ENCODE peak calls at places on chromosomes 12 and 14, in seven cellular contexts. One of them, this sample, is unnamed.
A peak's percentile ranks its signal among the peaks of the same experiment; 100 is the strongest.

GRCh38 chr12:70853326-70853725 is 67.2 kb downstream of the PTPRR start:
- DNase-seq in hepatic stellate cell: no peak
- DNase-seq in nephron progenitor cell: no peak
- DNase-seq in HepG2: peak; percentile 2
- DNase-seq in activated naive CD8-positive, alpha-beta T cell treated with anti-CD3 and anti-CD28 coated beads, Interleukin-2, amount 50 U/mL, for 24 hours: no peak
- DNase-seq in mesenchymal stem cell: peak; percentile 29
- DNase-seq in stimulated activated naive CD4-positive, alpha-beta T cell: no peak
- DNase-seq in this sample: no peak

GRCh38 chr12:123134265-123134664 is 16.6 kb downstream of the PITPNM2 start:
- DNase-seq in activated naive CD8-positive, alpha-beta T cell treated with anti-CD3 and anti-CD28 coated beads, Interleukin-2, amount 50 U/mL, for 24 hours: no peak
- DNase-seq in nephron progenitor cell: no peak
- DNase-seq in mesenchymal stem cell: no peak
- DNase-seq in HepG2: no peak
- DNase-seq in hepatic stellate cell: no peak
- DNase-seq in stimulated activated naive CD4-positive, alpha-beta T cell: no peak
- DNase-seq in this sample: no peak

GRCh38 chr12:99746538-99746937 is 99.0 kb downstream of the GARIN6 start:
- DNase-seq in HepG2: no peak
- DNase-seq in nephron progenitor cell: no peak
- DNase-seq in stimulated activated naive CD4-positive, alpha-beta T cell: no peak
- DNase-seq in hepatic stellate cell: no peak
- DNase-seq in mesenchymal stem cell: no peak
- DNase-seq in activated naive CD8-positive, alpha-beta T cell treated with anti-CD3 and anti-CD28 coated beads, Interleukin-2, amount 50 U/mL, for 24 hours: no peak
- DNase-seq in this sample: no peak

GRCh38 chr12:54680374-54680773 is 32.2 kb upstream of the DCD start:
- DNase-seq in hepatic stellate cell: peak; percentile 7
- DNase-seq in activated naive CD8-positive, alpha-beta T cell treated with anti-CD3 and anti-CD28 coated beads, Interleukin-2, amount 50 U/mL, for 24 hours: peak; percentile 30
- DNase-seq in stimulated activated naive CD4-positive, alpha-beta T cell: no peak
- DNase-seq in HepG2: peak; percentile 19
- DNase-seq in nephron progenitor cell: peak; percentile 25
- DNase-seq in mesenchymal stem cell: peak; percentile 2
- DNase-seq in this sample: no peak

GRCh38 chr12:125503128-125503527 is 437.9 kb downstream of the AACS start:
- DNase-seq in hepatic stellate cell: no peak
- DNase-seq in activated naive CD8-positive, alpha-beta T cell treated with anti-CD3 and anti-CD28 coated beads, Interleukin-2, amount 50 U/mL, for 24 hours: no peak
- DNase-seq in stimulated activated naive CD4-positive, alpha-beta T cell: no peak
- DNase-seq in HepG2: no peak
- DNase-seq in nephron progenitor cell: no peak
- DNase-seq in mesenchymal stem cell: no peak
- DNase-seq in this sample: no peak

GRCh38 chr12:87038098-87038497 is 781.9 kb upstream of the MGAT4C start:
- DNase-seq in mesenchymal stem cell: no peak
- DNase-seq in hepatic stellate cell: no peak
- DNase-seq in nephron progenitor cell: no peak
- DNase-seq in HepG2: no peak
- DNase-seq in activated naive CD8-positive, alpha-beta T cell treated with anti-CD3 and anti-CD28 coated beads, Interleukin-2, amount 50 U/mL, for 24 hours: no peak
- DNase-seq in stimulated activated naive CD4-positive, alpha-beta T cell: no peak
- DNase-seq in this sample: no peak

GRCh38 chr14:42911642-42912041 is 1305.0 kb downstream of the LRFN5 start:
- DNase-seq in mesenchymal stem cell: peak; percentile 9
- DNase-seq in stimulated activated naive CD4-positive, alpha-beta T cell: no peak
- DNase-seq in nephron progenitor cell: no peak
- DNase-seq in hepatic stellate cell: no peak
- DNase-seq in HepG2: no peak
- DNase-seq in activated naive CD8-positive, alpha-beta T cell treated with anti-CD3 and anti-CD28 coated beads, Interleukin-2, amount 50 U/mL, for 24 hours: no peak
- DNase-seq in this sample: no peak

GRCh38 chr12:80877706-80878384 is 59.9 kb downstream of the LIN7A start:
- DNase-seq in activated naive CD8-positive, alpha-beta T cell treated with anti-CD3 and anti-CD28 coated beads, Interleukin-2, amount 50 U/mL, for 24 hours: no peak
- DNase-seq in mesenchymal stem cell: peak; percentile 14
- DNase-seq in hepatic stellate cell: peak; percentile 10
- DNase-seq in stimulated activated naive CD4-positive, alpha-beta T cell: no peak
- DNase-seq in nephron progenitor cell: no peak
- DNase-seq in HepG2: no peak
- DNase-seq in this sample: peak; percentile 47

GRCh38 chr12:18849761-18850160 is 111.8 kb downstream of the CAPZA3 start:
- DNase-seq in nephron progenitor cell: no peak
- DNase-seq in stimulated activated naive CD4-positive, alpha-beta T cell: no peak
- DNase-seq in HepG2: no peak
- DNase-seq in activated naive CD8-positive, alpha-beta T cell treated with anti-CD3 and anti-CD28 coated beads, Interleukin-2, amount 50 U/mL, for 24 hours: no peak
- DNase-seq in mesenchymal stem cell: no peak
- DNase-seq in hepatic stellate cell: peak; percentile 1
- DNase-seq in this sample: peak; percentile 5

GRCh38 chr14:89504084-89504483 is 87.1 kb upstream of the FOXN3 start:
- DNase-seq in activated naive CD8-positive, alpha-beta T cell treated with anti-CD3 and anti-CD28 coated beads, Interleukin-2, amount 50 U/mL, for 24 hours: no peak
- DNase-seq in stimulated activated naive CD4-positive, alpha-beta T cell: no peak
- DNase-seq in nephron progenitor cell: no peak
- DNase-seq in HepG2: no peak
- DNase-seq in mesenchymal stem cell: no peak
- DNase-seq in hepatic stellate cell: peak; percentile 16
- DNase-seq in this sample: no peak

GRCh38 chr14:36227802-36228201 is 51.3 kb upstream of the PTCSC3 start:
- DNase-seq in nephron progenitor cell: no peak
- DNase-seq in stimulated activated naive CD4-positive, alpha-beta T cell: no peak
- DNase-seq in hepatic stellate cell: no peak
- DNase-seq in HepG2: no peak
- DNase-seq in mesenchymal stem cell: peak; percentile 20
- DNase-seq in activated naive CD8-positive, alpha-beta T cell treated with anti-CD3 and anti-CD28 coated beads, Interleukin-2, amount 50 U/mL, for 24 hours: no peak
- DNase-seq in this sample: no peak

GRCh38 chr12:13282861-13283260 is 86.3 kb downstream of the EMP1 start:
- DNase-seq in mesenchymal stem cell: no peak
- DNase-seq in stimulated activated naive CD4-positive, alpha-beta T cell: no peak
- DNase-seq in hepatic stellate cell: no peak
- DNase-seq in HepG2: no peak
- DNase-seq in activated naive CD8-positive, alpha-beta T cell treated with anti-CD3 and anti-CD28 coated beads, Interleukin-2, amount 50 U/mL, for 24 hours: no peak
- DNase-seq in nephron progenitor cell: no peak
- DNase-seq in this sample: no peak

GRCh38 chr14:93970589-93970966 is 5.8 kb downstream of the ASB2 start:
- DNase-seq in hepatic stellate cell: no peak
- DNase-seq in nephron progenitor cell: no peak
- DNase-seq in mesenchymal stem cell: no peak
- DNase-seq in HepG2: peak; percentile 52
- DNase-seq in stimulated activated naive CD4-positive, alpha-beta T cell: peak; percentile 51
- DNase-seq in activated naive CD8-positive, alpha-beta T cell treated with anti-CD3 and anti-CD28 coated beads, Interleukin-2, amount 50 U/mL, for 24 hours: peak; percentile 56
- DNase-seq in this sample: peak; percentile 76

GRCh38 chr14:34122650-34123049 is 171.8 kb upstream of the EGLN3 start:
- DNase-seq in nephron progenitor cell: no peak
- DNase-seq in activated naive CD8-positive, alpha-beta T cell treated with anti-CD3 and anti-CD28 coated beads, Interleukin-2, amount 50 U/mL, for 24 hours: no peak
- DNase-seq in stimulated activated naive CD4-positive, alpha-beta T cell: no peak
- DNase-seq in HepG2: no peak
- DNase-seq in mesenchymal stem cell: no peak
- DNase-seq in hepatic stellate cell: no peak
- DNase-seq in this sample: no peak

GRCh38 chr14:105855893-105856675 is 329.7 kb downstream of the TMEM121 start:
- DNase-seq in HepG2: no peak
- DNase-seq in activated naive CD8-positive, alpha-beta T cell treated with anti-CD3 and anti-CD28 coated beads, Interleukin-2, amount 50 U/mL, for 24 hours: no peak
- DNase-seq in nephron progenitor cell: no peak
- DNase-seq in stimulated activated naive CD4-positive, alpha-beta T cell: no peak
- DNase-seq in hepatic stellate cell: no peak
- DNase-seq in mesenchymal stem cell: no peak
- DNase-seq in this sample: no peak

GRCh38 chr14:104972301-104973211 is 5.6 kb downstream of the AHNAK2 start:
- DNase-seq in stimulated activated naive CD4-positive, alpha-beta T cell: no peak
- DNase-seq in nephron progenitor cell: no peak
- DNase-seq in hepatic stellate cell: no peak
- DNase-seq in mesenchymal stem cell: peak; percentile 28
- DNase-seq in activated naive CD8-positive, alpha-beta T cell treated with anti-CD3 and anti-CD28 coated beads, Interleukin-2, amount 50 U/mL, for 24 hours: no peak
- DNase-seq in HepG2: no peak
- DNase-seq in this sample: peak; percentile 95

This sample was measured in osteoblast.